ENCODE peak calls at places on chromosome 22, in eight cellular contexts. N is lung, S is adrenal gland, E is Peyer's patch, X is spleen, D is AG04450, O is fibroblast of lung, T is suprapubic skin. B is an unnamed sample.

GRCh38 chr22:37930270-37930951 is 23.0 kb downstream of the C22orf23 start:
- DNase-seq in N (no peak), E (no peak), O (no peak), S (peak; percentile 41), T (no peak), X (no peak), D (no peak), B (no peak)

GRCh38 chr22:12601870-12602779 is 2925.9 kb upstream of the OR11H1 start:
- DNase-seq in S (no peak), E (no peak), D (no peak), N (no peak), X (peak; percentile 78), O (no peak), T (peak; percentile 72), B (peak; percentile 17)

GRCh38 chr22:26642465-26643367 is 14.7 kb upstream of the MIAT start:
- DNase-seq in D (no peak), X (peak; percentile 89), O (peak; percentile 52), T (no peak), E (peak; percentile 68), N (no peak), S (no peak), B (peak; percentile 54)

GRCh38 chr22:48492371-48493320 is 1335.0 kb downstream of the BRD1 start:
- DNase-seq in N (peak; percentile 55), E (peak; percentile 36), O (peak; percentile 73), T (peak; percentile 76), S (peak; percentile 71), D (peak; percentile 4), X (peak; percentile 74), B (peak; percentile 39)

GRCh38 chr22:46115388-46115678 is 35.0 kb upstream of the PPARA start:
- DNase-seq in D (no peak), X (no peak), E (no peak), O (no peak), N (no peak), S (no peak), T (no peak), B (no peak)

GRCh38 chr22:46121523-46122287 is 28.6 kb upstream of the PPARA start:
- DNase-seq in S (no peak), T (no peak), E (no peak), D (no peak), N (no peak), X (no peak), O (no peak), B (no peak)

GRCh38 chr22:21632237-21632895 is at the start of gene CCDC116:
- DNase-seq in N (no peak), E (peak; percentile 48), O (no peak), X (peak; percentile 88), T (no peak), D (no peak), S (no peak), B (no peak)

GRCh38 chr22:21712751-21713427 is 22.7 kb downstream of the YPEL1 start:
- DNase-seq in S (peak; percentile 78), N (peak; percentile 74), T (no peak), E (peak; percentile 69), X (no peak), D (peak; percentile 52), O (peak; percentile 69), B (peak; percentile 70)

GRCh38 chr22:20430641-20431519 is 6.7 kb downstream of the SCARF2 start:
- DNase-seq in S (no peak), O (peak; percentile 56), E (peak; percentile 32), X (peak; percentile 89), T (peak; percentile 69), N (no peak), D (no peak), B (no peak)

GRCh38 chr22:31206896-31207687 is 5.0 kb upstream of the LIMK2 start:
- DNase-seq in E (no peak), S (no peak), T (peak; percentile 78), N (peak; percentile 89), D (no peak), X (no peak), O (no peak), B (peak; percentile 21)

GRCh38 chr22:46229701-46230100 is 20.4 kb downstream of the CDPF1 start:
- DNase-seq in T (no peak), N (no peak), S (no peak), D (no peak), X (no peak), O (no peak), E (no peak), B (no peak)

DNA sequence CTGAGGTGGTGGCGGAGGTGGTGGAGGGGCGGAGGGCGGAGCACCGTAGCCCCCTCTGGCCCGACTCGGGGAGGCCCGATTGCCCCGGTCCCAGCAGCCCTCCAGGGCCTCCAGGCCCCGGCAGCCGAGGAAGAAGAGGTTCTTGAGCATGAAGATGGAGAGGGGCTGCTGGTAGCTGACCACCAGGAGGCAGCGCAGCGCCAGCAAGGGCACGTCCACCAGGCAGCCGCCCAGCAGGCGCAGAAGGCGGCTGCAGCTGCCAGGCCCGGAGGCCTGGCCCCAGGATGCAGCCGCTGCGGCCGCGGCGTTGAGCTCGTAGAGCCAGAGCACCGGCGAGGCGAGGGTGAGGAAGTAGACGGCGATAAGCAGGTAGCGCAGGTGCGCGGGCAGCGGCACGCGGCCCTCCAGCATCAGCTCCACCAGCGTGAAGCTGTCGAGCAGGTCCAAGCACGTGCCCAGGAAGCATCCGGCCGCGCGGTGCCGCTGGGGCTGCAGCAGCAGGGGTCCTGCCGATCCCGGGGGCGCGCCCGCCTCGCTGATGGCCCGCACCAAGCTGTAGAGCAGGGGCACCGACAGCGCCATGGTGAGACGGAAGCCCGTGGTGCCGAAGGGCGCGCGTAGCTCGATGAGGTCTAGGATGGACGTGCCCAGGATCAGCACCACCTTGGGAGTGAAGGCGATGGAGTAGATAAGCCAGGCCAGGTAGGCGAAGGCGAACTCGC is 1.5 kb downstream of the TMEM121B start:
- DNase-seq in E (no peak), S (peak; percentile 45), N (no peak), D (no peak), X (peak; percentile 85), O (no peak), T (no peak), B (peak; percentile 66)
- TF ChIP-seq CTCF in E (no peak), S (peak; percentile 27), N (no peak), D (no peak), X (no peak), O (peak; percentile 31), T (peak; percentile 16), B (peak; percentile 59)

GRCh38 chr22:44497904-44498242 is at the start of gene RTL6:
- DNase-seq in D (no peak), X (no peak), N (no peak), E (no peak), T (no peak), S (no peak), O (no peak), B (no peak)

GRCh38 chr22:44496305-44496704 is 1.7 kb downstream of the RTL6 start:
- DNase-seq in X (peak; percentile 76), D (no peak), N (no peak), E (no peak), T (no peak), O (no peak), S (no peak), B (no peak)

GRCh38 chr22:44495629-44496028 is 2.4 kb downstream of the RTL6 start:
- DNase-seq in S (no peak), N (no peak), T (no peak), O (no peak), D (no peak), X (no peak), E (no peak), B (no peak)

GRCh38 chr22:44496844-44497217 is 1.2 kb downstream of the RTL6 start:
- DNase-seq in D (no peak), T (no peak), X (no peak), S (peak; percentile 37), O (no peak), E (no peak), N (no peak), B (no peak)

GRCh38 chr22:44497218-44497903 is 672 bp downstream of the RTL6 start:
- DNase-seq in N (no peak), E (no peak), D (no peak), O (peak; percentile 27), X (peak; percentile 82), T (no peak), S (peak; percentile 69), B (peak; percentile 11)
- H3K27me3 ChIP-seq in N (no peaks in the 10 kb centered on the region), E (no peaks in the 10 kb centered on the region), D (no peaks in the 10 kb centered on the region), O (no peaks in the 10 kb centered on the region), X (no peaks in the 10 kb centered on the region), T (no peaks in the 10 kb centered on the region), S (no peaks in the 10 kb centered on the region), B (no peaks in the 10 kb centered on the region)

GRCh38 chr22:47423861-47424820 is 661.7 kb downstream of the TBC1D22A start:
- DNase-seq in D (no peak), T (no peak), N (no peak), X (no peak), O (no peak), S (no peak), E (no peak), B (no peak)
- H3K27ac ChIP-seq in D (no peak overlapping the region), T (no peak overlapping the region), N (no peak overlapping the region), X (no peak overlapping the region), O (no peak overlapping the region), S (no peak overlapping the region), E (no peak overlapping the region), B (no peak overlapping the region)

GRCh38 chr22:23077627-23078461 is 7.5 kb downstream of the GNAZ start:
- DNase-seq in X (no peak), N (no peak), D (no peak), E (no peak), S (no peak), O (no peak), T (no peak), B (no peak)
- TF ChIP-seq CTCF in X (no peak), N (no peak), D (no peak), E (no peak), S (no peak), O (no peak), T (no peak), B (no peak)

GRCh38 chr22:39492186-39492585 is 9.9 kb upstream of the MIEF1 start:
- DNase-seq in X (no peak), T (no peak), E (no peak), D (no peak), S (no peak), O (no peak), N (no peak), B (no peak)
- H3K27me3 ChIP-seq in X (no peaks in the 10 kb centered on the region), T (no peaks in the 10 kb centered on the region), E (no peaks in the 10 kb centered on the region), D (no peaks in the 10 kb centered on the region), S (no peaks in the 10 kb centered on the region), O (no peaks in the 10 kb centered on the region), N (no peaks in the 10 kb centered on the region), B (no peaks in the 10 kb centered on the region)

GRCh38 chr22:27716074-27716473 is 85.5 kb downstream of the MN1 start:
- DNase-seq in X (peak; percentile 13), T (no peak), D (no peak), E (no peak), O (no peak), S (no peak), N (no peak), B (no peak)

GRCh38 chr22:27718186-27719032 is 83.1 kb downstream of the MN1 start:
- DNase-seq in N (peak; percentile 42), X (peak; percentile 58), O (peak; percentile 96), T (peak; percentile 90), E (no peak), D (peak; percentile 69), S (peak; percentile 75), B (peak; percentile 66)

GRCh38 chr22:27715078-27715477 is 86.5 kb downstream of the MN1 start:
- DNase-seq in N (no peak), E (no peak), X (peak; percentile 37), O (no peak), S (no peak), D (no peak), T (no peak), B (no peak)

GRCh38 chr22:27719033-27719341 is 82.6 kb downstream of the MN1 start:
- DNase-seq in E (no peak), N (no peak), T (no peak), D (no peak), S (no peak), X (peak; percentile 17), O (no peak), B (no peak)

GRCh38 chr22:27717094-27717493 is 84.5 kb downstream of the MN1 start:
- DNase-seq in E (no peak), D (no peak), N (no peak), O (no peak), X (peak; percentile 17), T (no peak), S (no peak), B (no peak)
- H3K27ac ChIP-seq in E (no peak overlapping the region), D (no peak overlapping the region), N (no peak overlapping the region), O (no peak overlapping the region), X (no peak overlapping the region), T (no peak overlapping the region), S (no peak overlapping the region), B (no peak overlapping the region)